ENCODE peak calls at places on chromosomes 13 and 19, in five cellular contexts. J is nephron progenitor cell, V is suprapubic skin, E is epithelial cell of proximal tubule, I is mesothelial cell of epicardium. Y is an unnamed sample.
A peak's percentile ranks its signal among the peaks of the same experiment; 100 is the strongest.

GRCh38 chr19:4722671-4723464 is 774 bp downstream of the DPP9 start:
- DNase-seq in I (no peak), V (no peak), E (no peak), J (peak; percentile 35), Y (peak; percentile 27)

GRCh38 chr19:32798201-32798600 is 71.4 kb downstream of the SLC7A9 start:
- DNase-seq in E (no peak), V (no peak), J (no peak), I (peak; percentile 7), Y (no peak)

GRCh38 chr19:55546822-55547614 is 1.7 kb upstream of the SBK3 start:
- DNase-seq in J (no peak), V (no peak), I (no peak), E (no peak), Y (no peak)

GRCh38 chr19:35828694-35829301 is 16.2 kb upstream of the PRODH2 start:
- DNase-seq in E (no peak), J (peak; percentile 94), V (no peak), I (peak; percentile 88), Y (peak; percentile 45)

GRCh38 chr19:46355234-46355990 is 8.5 kb downstream of the PPP5C start:
- DNase-seq in E (no peak), I (no peak), V (no peak), J (no peak), Y (no peak)

GRCh38 chr19:50175924-50176323 is 12.8 kb upstream of the IZUMO2 start:
- DNase-seq in V (no peak), E (no peak), J (no peak), I (no peak), Y (no peak)

GRCh38 chr19:4582980-4583842 is 23.7 kb upstream of the SEMA6B start:
- DNase-seq in I (no peak), V (no peak), E (no peak), J (no peak), Y (no peak)

GRCh38 chr13:100537486-100537885 is 51.1 kb downstream of the GGACT start:
- DNase-seq in V (peak; percentile 60), I (peak; percentile 26), E (no peak), J (no peak), Y (no peak)

GRCh38 chr19:48481846-48482639 is 12.9 kb downstream of the CYTH2 start:
- DNase-seq in I (no peak), E (no peak), V (no peak), J (no peak), Y (no peak)

GRCh38 chr19:17339088-17339741 is 1.9 kb downstream of the GTPBP3 start:
- DNase-seq in V (no peak), J (peak; percentile 43), E (no peak), I (no peak), Y (no peak)

GRCh38 chr13:88932950-88933349 is 1261.8 kb downstream of the SLITRK5 start:
- DNase-seq in J (no peak), I (no peak), E (no peak), V (no peak), Y (no peak)

GRCh38 chr13:28820099-28821051 is at the start of gene MTUS2:
- DNase-seq in E (no peak), J (peak; percentile 32), V (no peak), I (no peak), Y (no peak)

GRCh38 chr13:33441015-33441414 is 155.5 kb upstream of the STARD13 start:
- DNase-seq in E (peak; percentile 18), V (no peak), I (no peak), J (no peak), Y (no peak)

GRCh38 chr19:55696301-55697068 is 21.5 kb downstream of the EPN1 start:
- DNase-seq in I (no peak), V (peak; percentile 68), E (no peak), J (no peak), Y (no peak)

GRCh38 chr19:35332817-35333216 is 3.8 kb downstream of the CD22 start:
- DNase-seq in E (no peak), I (no peak), V (no peak), J (no peak), Y (no peak)

GRCh38 chr19:12701596-12702282 is 5.3 kb upstream of the FBXW9 start:
- DNase-seq in E (no peak), I (no peak), J (no peak), V (no peak), Y (no peak)

GRCh38 chr19:11463391-11463790 is 17.5 kb downstream of the ELAVL3 start:
- DNase-seq in E (no peak), I (no peak), V (no peak), J (no peak), Y (no peak)

GRCh38 chr19:14150041-14150769 is 13.8 kb upstream of the ASF1B start:
- DNase-seq in I (no peak), E (no peak), V (no peak), J (no peak), Y (no peak)

GRCh38 chr13:34951528-34951927 is 9.5 kb downstream of the NBEA start:
- DNase-seq in J (no peak), E (no peak), V (no peak), I (no peak), Y (no peak)

GRCh38 chr13:52061587-52061986 is 37.1 kb downstream of the UTP14C start:
- DNase-seq in E (no peak), V (no peak), J (no peak), I (no peak), Y (no peak)

GRCh38 chr13:76725211-76725610 is 161.0 kb downstream of the KCTD12 start:
- DNase-seq in V (no peak), J (no peak), I (no peak), E (no peak), Y (no peak)

GRCh38 chr19:11535792-11536595 is 2.7 kb upstream of the CNN1 start:
- DNase-seq in E (no peak), J (peak; percentile 96), V (peak; percentile 94), I (peak; percentile 94), Y (peak; percentile 94)

GRCh38 chr13:32264407-32264806 is 50.8 kb downstream of the ZAR1L start:
- DNase-seq in I (no peak), J (no peak), E (no peak), V (no peak), Y (no peak)

GRCh38 chr13:93409001-93409400 is 182.4 kb downstream of the GPC6 start:
- DNase-seq in J (no peak), I (no peak), V (no peak), E (no peak), Y (no peak)

GRCh38 chr13:30745917-30746686 is 10.8 kb downstream of the ALOX5AP start:
- DNase-seq in I (no peak), V (no peak), J (peak; percentile 33), E (no peak), Y (no peak)

GRCh38 chr19:55247621-55248099 is 11.2 kb downstream of the PPP6R1 start:
- DNase-seq in V (no peak), I (no peak), E (no peak), J (no peak), Y (no peak)

GRCh38 chr19:43681826-43682225 is 11.9 kb upstream of the PLAUR start:
- DNase-seq in V (no peak), E (no peak), J (no peak), I (no peak), Y (no peak)

GRCh38 chr19:50003810-50004419 is 21.3 kb downstream of the VRK3 start:
- DNase-seq in E (peak; percentile 78), J (no peak), I (no peak), V (no peak), Y (peak; percentile 44)

GRCh38 chr19:2198317-2198716 is 34.6 kb downstream of the DOT1L start:
- DNase-seq in V (no peak), J (no peak), I (no peak), E (no peak), Y (no peak)

GRCh38 chr13:32528358-32528757 is 10.2 kb downstream of the N4BP2L2 start:
- DNase-seq in J (no peak), I (no peak), E (no peak), V (no peak), Y (no peak)

GRCh38 chr13:34467450-34468083 is 474.5 kb upstream of the NBEA start:
- DNase-seq in V (no peak), I (no peak), E (no peak), J (no peak), Y (no peak)

GRCh38 chr19:31718041-31718440 is 368.8 kb upstream of the TSHZ3 start:
- DNase-seq in J (no peak), I (no peak), E (no peak), V (peak; percentile 12), Y (no peak)

GRCh38 chr13:19860884-19861655 is 2.4 kb downstream of the ZMYM5 start:
- DNase-seq in J (no peak), E (no peak), V (no peak), I (no peak), Y (no peak)

GRCh38 chr13:28384789-28385188 is 110.1 kb downstream of the FLT1 start:
- DNase-seq in I (no peak), V (no peak), J (no peak), E (no peak), Y (no peak)

GRCh38 chr13:25776722-25777121 is 275.1 kb downstream of the SHISA2 start:
- DNase-seq in J (no peak), E (no peak), V (no peak), I (no peak), Y (no peak)

DNA sequence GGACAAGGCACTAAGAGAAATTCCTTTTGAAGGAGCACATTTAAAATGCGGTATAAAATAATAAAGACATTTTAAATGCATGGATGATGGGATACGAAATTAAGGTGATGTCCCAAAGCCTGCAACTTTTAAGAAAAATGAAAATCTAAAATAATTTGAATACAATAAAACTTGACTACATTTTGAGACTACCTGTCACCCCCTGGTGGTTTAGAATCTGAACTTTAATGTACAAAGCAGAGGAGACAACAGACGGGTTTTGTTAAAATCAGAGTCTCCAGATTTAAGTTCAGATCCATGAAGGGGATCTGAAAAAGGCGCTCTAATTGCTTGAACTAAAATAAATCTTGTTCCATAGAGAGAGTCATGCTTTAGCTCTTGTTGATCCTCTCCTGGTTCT is 1129.3 kb upstream of the PCDH20 start:
- DNase-seq in I (no peak), J (no peak), E (no peak), V (no peak), Y (no peak)
- TF ChIP-seq CTCF in I (peak; percentile 32), J (peak; percentile 14), E (peak; percentile 25), V (no peak), Y (no peak)

GRCh38 chr13:92074658-92075057 is 676.2 kb downstream of the GPC5 start:
- DNase-seq in I (no peak), V (no peak), J (no peak), E (peak; percentile 4), Y (no peak)
- TF ChIP-seq CTCF in I (no peak), V (no peak), J (peak; percentile 38), E (peak; percentile 71), Y (no peak)

GRCh38 chr19:15673176-15673654 is 328 bp downstream of the CYP4F12 start:
- DNase-seq in I (no peak), J (no peak), V (no peak), E (no peak), Y (no peak)
- TF ChIP-seq CTCF in I (no peak), J (no peak), V (no peak), E (no peak), Y (no peak)

DNA sequence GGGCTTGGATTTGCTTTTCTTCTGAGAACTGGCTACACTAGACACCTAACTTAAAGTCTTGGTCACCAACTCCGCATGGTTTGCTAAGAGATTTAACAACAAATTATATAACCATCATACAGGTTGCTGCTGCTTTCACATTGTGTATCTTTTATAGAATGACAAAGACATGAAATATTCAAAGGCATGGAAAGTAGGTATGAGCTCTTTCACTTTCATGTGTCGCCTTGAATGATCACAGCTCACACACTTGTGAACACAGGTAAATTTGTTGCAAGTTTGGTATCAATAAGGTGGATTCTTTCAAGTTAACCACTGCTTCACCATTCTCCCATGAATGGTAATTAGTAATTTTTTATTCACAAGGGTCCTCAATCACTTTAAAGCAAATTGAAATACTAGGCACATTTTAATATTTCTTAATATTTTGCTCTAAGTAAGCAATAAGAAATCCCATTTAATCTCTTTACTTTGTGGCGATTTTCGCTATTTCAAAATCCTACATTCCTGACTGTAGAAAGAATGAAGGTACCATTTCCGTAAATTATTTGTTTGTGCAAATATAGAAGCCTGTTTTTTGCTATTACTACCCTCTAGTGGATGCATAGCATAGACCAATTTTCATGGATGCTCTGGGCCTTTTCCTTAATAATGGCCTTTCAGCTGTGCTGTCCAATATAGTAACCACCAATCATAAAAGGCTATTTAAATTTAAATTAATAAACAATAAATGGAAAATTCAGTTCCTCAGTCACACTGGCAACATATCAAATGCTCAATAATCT is 45.5 kb upstream of the FREM2 start:
- DNase-seq in J (no peak), V (no peak), E (no peak), I (no peak), Y (no peak)
- TF ChIP-seq CTCF in J (peak; percentile 12), V (no peak), E (peak; percentile 54), I (no peak), Y (no peak)

Y was measured in natural killer cell.